ENCODE peak calls at places on chromosomes 16 and 17, in five cellular contexts. O is DND-41, C is GM23338, W is sigmoid colon, A is aorta. Q is an unnamed sample. For H3K27me3, the result is how much of the 10 kb centered on the place peaks cover.

GRCh38 chr16:354286-354881 is 1.9 kb upstream of the AXIN1 start:
- DNase-seq in O (no peak), C (no peak), A (no peak), W (peak), Q (no peak)

GRCh38 chr17:62790554-62790953 is 17.6 kb downstream of the MARCHF10 start:
- DNase-seq in W (no peak), A (no peak), O (no peak), C (no peak), Q (no peak)

GRCh38 chr16:11094838-11095565 is 150.6 kb downstream of the CLEC16A start:
- DNase-seq in O (no peak), C (no peak), A (no peak), W (no peak), Q (no peak)

GRCh38 chr16:66414891-66415290 is 12.2 kb upstream of the BEAN1 start:
- DNase-seq in A (no peak), O (no peak), C (no peak), W (no peak), Q (no peak)

GRCh38 chr17:39763046-39763800 is 25.5 kb downstream of the GRB7 start:
- DNase-seq in C (no peak), A (no peak), O (no peak), W (no peak), Q (no peak)

GRCh38 chr17:81722184-81723120 is 10.4 kb downstream of the SLC25A10 start:
- DNase-seq in C (no peak), A (peak), W (peak), O (no peak), Q (peak)

GRCh38 chr16:53609536-53609935 is 94.1 kb downstream of the RPGRIP1L start:
- DNase-seq in O (no peak), A (no peak), C (no peak), W (no peak), Q (no peak)

GRCh38 chr17:61312406-61313295 is 87.0 kb upstream of the TBX2 start:
- DNase-seq in W (no peak), O (no peak), A (no peak), C (no peak), Q (no peak)

GRCh38 chr17:76734080-76734840 is 2.9 kb downstream of the SRSF2 start:
- DNase-seq in W (no peak), C (no peak), O (peak), A (no peak), Q (no peak)

GRCh38 chr17:2094891-2095535 is 40.1 kb downstream of the HIC1 start:
- DNase-seq in C (peak), A (peak), O (no peak), W (peak), Q (no peak)

GRCh38 chr17:35621768-35622167 is 34.6 kb downstream of the AP2B1 start:
- DNase-seq in A (no peak), O (no peak), W (no peak), C (no peak), Q (no peak)

GRCh38 chr17:29215717-29216116 is 30.9 kb upstream of the CRYBA1 start:
- DNase-seq in C (no peak), O (no peak), W (no peak), A (no peak), Q (no peak)

GRCh38 chr16:4309102-4309832 is 6.6 kb upstream of the GLIS2 start:
- DNase-seq in A (no peak), O (no peak), W (no peak), C (no peak), Q (no peak)

GRCh38 chr16:65884018-65884417 is 482.5 kb upstream of the CDH5 start:
- DNase-seq in C (no peak), O (no peak), W (no peak), A (no peak), Q (no peak)

GRCh38 chr17:7512824-7513540 is 28.8 kb downstream of the POLR2A start:
- DNase-seq in C (no peak), A (no peak), O (no peak), W (no peak), Q (no peak)

GRCh38 chr17:56679767-56680422 is 86.4 kb downstream of the NOG start:
- DNase-seq in O (peak), A (no peak), C (no peak), W (no peak), Q (no peak)

GRCh38 chr16:8670014-8670560 is 4.3 kb upstream of the ABAT start:
- DNase-seq in O (no peak), W (no peak), A (no peak), C (no peak), Q (no peak)

GRCh38 chr16:84845496-84846002 is 25.8 kb downstream of the CRISPLD2 start:
- DNase-seq in A (no peak), C (no peak), O (no peak), W (no peak), Q (no peak)

GRCh38 chr17:72421128-72422092 is 300.6 kb downstream of the SOX9 start:
- DNase-seq in A (no peak), W (no peak), C (no peak), O (peak), Q (no peak)

GRCh38 chr16:4936991-4937781 is at the start of gene PPL:
- DNase-seq in O (no peak), C (peak), W (peak), A (no peak), Q (peak)

GRCh38 chr17:81832608-81833159 is 407 bp downstream of the MCRIP1 start:
- DNase-seq in W (no peak), A (no peak), O (peak), C (peak), Q (peak)

GRCh38 chr16:3807425-3808123 is 72.9 kb downstream of the CREBBP start:
- DNase-seq in A (no peak), C (no peak), W (no peak), O (no peak), Q (no peak)

GRCh38 chr17:30155389-30155788 is 38.8 kb downstream of the NSRP1 start:
- DNase-seq in W (no peak), O (no peak), A (no peak), C (no peak), Q (no peak)

GRCh38 chr16:1913327-1914083 is 4.7 kb downstream of the HS3ST6 start:
- DNase-seq in O (no peak), A (peak), C (no peak), W (no peak), Q (no peak)

GRCh38 chr16:10820546-10820945 is 2.0 kb upstream of the TVP23A start:
- DNase-seq in C (no peak), W (no peak), A (no peak), O (no peak), Q (no peak)

GRCh38 chr17:47218896-47219430 is 9.8 kb downstream of the MYL4 start:
- DNase-seq in O (peak), C (no peak), W (no peak), A (no peak), Q (peak)

GRCh38 chr16:72823961-72824490 is 223.9 kb downstream of the ZFHX3 start:
- DNase-seq in C (no peak), A (no peak), W (no peak), O (no peak), Q (no peak)

GRCh38 chr17:57379237-57380054 is 123.1 kb downstream of the MSI2 start:
- DNase-seq in C (peak), W (no peak), A (no peak), O (no peak), Q (peak)

GRCh38 chr16:2236362-2237075 is at the start of gene DNASE1L2:
- DNase-seq in O (no peak), W (peak), C (peak), A (no peak), Q (no peak)

GRCh38 chr16:47519543-47519942 is 58.4 kb downstream of the PHKB start:
- DNase-seq in A (no peak), O (no peak), W (no peak), C (no peak), Q (no peak)

GRCh38 chr16:47753620-47754019 is 292.5 kb downstream of the PHKB start:
- DNase-seq in O (no peak), C (no peak), A (no peak), W (no peak), Q (no peak)

GRCh38 chr16:25035494-25036405 is 20.6 kb upstream of the ARHGAP17 start:
- DNase-seq in W (no peak), A (no peak), O (no peak), C (no peak), Q (no peak)

GRCh38 chr16:85878875-85879274 is 20.1 kb upstream of the IRF8 start:
- DNase-seq in O (no peak), W (no peak), C (peak), A (no peak), Q (no peak)

GRCh38 chr16:69187891-69188451 is 1.0 kb downstream of the SNTB2 start:
- DNase-seq in A (no peak), W (peak), C (peak), O (peak), Q (peak)

GRCh38 chr17:43028221-43028861 is 3.3 kb downstream of the RND2 start:
- DNase-seq in A (no peak), C (no peak), O (no peak), W (no peak), Q (no peak)

GRCh38 chr17:70622382-70623260 is 453.3 kb downstream of the KCNJ2 start:
- DNase-seq in C (peak), W (peak), O (peak), A (no peak), Q (peak)

GRCh38 chr16:89033796-89034572 is 57.0 kb upstream of the CBFA2T3 start:
- DNase-seq in C (no peak), W (no peak), A (peak), O (no peak), Q (no peak)

GRCh38 chr17:233473-233941 is 52.1 kb upstream of the DOC2B start:
- DNase-seq in W (peak), A (peak), C (no peak), O (no peak), Q (no peak)

GRCh38 chr17:230371-230770 is 48.9 kb upstream of the DOC2B start:
- DNase-seq in W (peak), A (peak), O (no peak), C (no peak), Q (no peak)

GRCh38 chr17:231191-231965 is 49.9 kb upstream of the DOC2B start:
- DNase-seq in O (no peak), A (peak), C (no peak), W (peak), Q (no peak)

GRCh38 chr17:234163-235047 is 53.0 kb upstream of the DOC2B start:
- DNase-seq in C (no peak), A (peak), W (peak), O (no peak), Q (no peak)

GRCh38 chr17:231966-232807 is 50.7 kb upstream of the DOC2B start:
- DNase-seq in C (no peak), W (peak), A (peak), O (no peak), Q (no peak)
- H3K27me3 ChIP-seq in C (under half), W (under half), A (under half), O (under half), Q (under half)

DNA sequence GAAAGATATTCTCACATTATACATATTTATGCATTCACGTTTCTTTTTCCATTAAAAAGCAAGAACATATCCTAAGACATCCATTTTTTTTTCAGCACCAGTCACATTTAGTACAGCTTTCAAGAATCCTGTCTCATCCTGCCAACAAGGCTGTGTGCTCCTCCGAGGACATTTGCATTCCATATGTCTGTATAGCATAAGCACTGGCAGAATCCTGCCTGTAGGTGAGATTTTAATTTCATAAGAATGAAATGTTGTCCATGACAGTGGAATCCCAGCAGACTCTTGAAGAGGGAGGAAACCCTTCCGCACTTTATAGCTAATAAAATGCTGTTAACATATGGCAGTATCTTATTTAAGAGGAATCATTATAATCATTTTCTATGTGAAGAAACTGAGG is 2.9 kb upstream of the PMP22 start:
- DNase-seq in O (no peak), W (no peak), C (no peak), A (no peak), Q (no peak)
- H3K27me3 ChIP-seq in O (under half), W (under half), C (under half), A (under half), Q (under half)

GRCh38 chr17:19833914-19834313 is 33.8 kb downstream of the ULK2 start:
- DNase-seq in O (no peak), A (no peak), C (no peak), W (no peak), Q (no peak)

GRCh38 chr17:19830061-19830460 is 37.7 kb downstream of the ULK2 start:
- DNase-seq in W (no peak), A (no peak), C (no peak), O (no peak), Q (no peak)
- H3K27me3 ChIP-seq in W (under half), A (under half), C (under half), O (under half), Q (under half)

DNA sequence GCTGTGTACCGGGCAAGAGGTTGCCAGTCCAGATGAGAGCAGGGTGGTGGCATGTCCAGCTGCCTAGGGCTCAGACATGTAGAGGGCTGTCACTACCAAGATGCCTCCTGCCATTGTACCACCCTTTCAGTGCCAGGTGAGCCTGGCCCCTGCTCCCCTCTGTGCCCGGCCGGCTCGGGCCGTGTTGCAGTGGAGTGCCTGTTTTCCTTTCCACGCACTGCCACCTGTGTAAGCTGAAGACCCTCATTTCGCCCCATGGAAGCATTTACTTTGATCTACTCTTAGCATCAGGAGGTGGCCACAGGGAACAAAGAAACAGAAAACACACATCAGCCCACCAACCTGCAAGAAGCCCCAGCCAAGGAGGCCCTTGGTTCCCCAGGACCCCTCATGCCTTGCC is 4.6 kb upstream of the RBFOX3 start:
- DNase-seq in A (peak), C (no peak), O (no peak), W (peak), Q (no peak)
- H3K27me3 ChIP-seq in A (under half), C (under half), O (under half), W (under half), Q (half or more)

GRCh38 chr17:44774271-44775135 is 15.7 kb downstream of the ADAM11 start:
- DNase-seq in O (peak), W (peak), C (peak), A (peak), Q (peak)

GRCh38 chr17:44773140-44773539 is 14.4 kb downstream of the ADAM11 start:
- DNase-seq in O (no peak), W (no peak), A (no peak), C (no peak), Q (no peak)

GRCh38 chr17:44776628-44777393 is 18.0 kb downstream of the ADAM11 start:
- DNase-seq in W (no peak), C (no peak), A (no peak), O (no peak), Q (no peak)

GRCh38 chr17:44775838-44776621 is 17.2 kb downstream of the ADAM11 start:
- DNase-seq in C (no peak), A (no peak), W (no peak), O (no peak), Q (peak)

DNA sequence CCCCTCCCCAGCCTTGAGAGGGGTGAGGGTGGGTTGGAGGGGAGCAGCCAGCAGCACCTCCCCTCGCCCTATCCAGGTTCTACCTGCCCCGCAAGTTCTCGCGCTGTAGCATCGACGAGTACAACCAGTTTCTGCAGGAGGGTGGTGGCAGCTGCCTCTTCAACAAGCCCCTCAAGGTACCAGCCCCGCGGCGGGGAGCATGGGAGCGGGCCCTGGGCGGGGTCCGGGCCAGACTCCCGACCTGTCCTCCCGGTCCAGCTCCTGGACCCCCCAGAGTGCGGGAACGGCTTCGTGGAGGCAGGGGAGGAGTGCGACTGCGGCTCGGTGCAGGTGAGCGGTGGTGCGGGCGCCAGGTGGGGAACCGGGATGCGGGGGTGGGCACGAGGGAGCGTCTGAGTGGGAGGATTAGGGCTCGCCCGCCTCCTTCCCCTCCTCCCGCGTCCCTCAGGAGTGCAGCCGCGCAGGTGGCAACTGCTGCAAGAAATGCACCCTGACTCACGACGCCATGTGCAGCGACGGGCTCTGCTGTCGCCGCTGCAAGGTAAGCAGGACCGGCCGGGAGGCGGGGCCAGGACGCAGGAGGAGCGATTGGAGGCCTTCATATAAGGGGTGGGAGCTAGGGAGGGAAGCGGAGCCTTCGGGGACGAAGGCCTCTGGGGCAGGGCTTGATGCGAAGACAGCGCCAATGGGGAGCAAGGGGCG is 16.5 kb downstream of the ADAM11 start:
- DNase-seq in C (peak), A (peak), O (peak), W (peak), Q (no peak)
- H3K27me3 ChIP-seq in C (under half), A (under half), O (under half), W (under half), Q (under half)

GRCh38 chr16:50551243-50551642 is 3.0 kb downstream of the NKD1 start:
- DNase-seq in C (no peak), W (no peak), A (peak), O (no peak), Q (no peak)

GRCh38 chr16:50550035-50550434 is 1.8 kb downstream of the NKD1 start:
- DNase-seq in A (no peak), W (peak), C (no peak), O (no peak), Q (no peak)

GRCh38 chr16:50548659-50549560 is 714 bp downstream of the NKD1 start:
- DNase-seq in O (no peak), W (peak), C (peak), A (peak), Q (no peak)

GRCh38 chr16:50547944-50548658 is at the start of gene NKD1:
- DNase-seq in W (peak), A (peak), O (peak), C (peak), Q (peak)

DNA sequence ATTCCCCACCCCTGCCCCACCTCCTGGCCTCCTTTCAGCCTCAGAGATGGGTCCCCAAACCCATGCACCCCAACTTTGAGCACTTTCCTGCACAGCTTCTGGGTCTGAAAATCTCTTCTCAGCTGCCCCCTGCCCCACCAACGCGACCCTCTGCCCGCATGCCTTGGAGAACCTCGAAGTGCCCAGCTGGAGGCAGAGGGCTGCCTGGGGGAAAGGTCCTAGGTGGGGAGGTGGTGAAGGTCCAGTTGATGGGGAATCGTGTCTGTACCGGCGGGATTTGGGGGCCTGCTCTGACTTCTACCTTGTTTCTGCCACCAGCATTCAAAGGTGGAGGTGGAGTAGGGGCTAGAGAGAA is 1.3 kb downstream of the NKD1 start:
- DNase-seq in C (no peak), W (no peak), O (no peak), A (no peak), Q (no peak)
- H3K27me3 ChIP-seq in C (under half), W (under half), O (half or more), A (under half), Q (under half)

GRCh38 chr17:4026255-4026654 is 62.0 kb upstream of the ATP2A3 start:
- DNase-seq in O (no peak), C (no peak), A (no peak), W (no peak), Q (no peak)
- H3K27me3 ChIP-seq in O (under half), C (under half), A (under half), W (under half), Q (under half)

GRCh38 chr16:13234999-13235398 is 333.6 kb downstream of the SHISA9 start:
- DNase-seq in O (no peak), W (no peak), C (no peak), A (no peak), Q (no peak)
- H3K27me3 ChIP-seq in O (under half), W (under half), C (under half), A (under half), Q (under half)

DNA sequence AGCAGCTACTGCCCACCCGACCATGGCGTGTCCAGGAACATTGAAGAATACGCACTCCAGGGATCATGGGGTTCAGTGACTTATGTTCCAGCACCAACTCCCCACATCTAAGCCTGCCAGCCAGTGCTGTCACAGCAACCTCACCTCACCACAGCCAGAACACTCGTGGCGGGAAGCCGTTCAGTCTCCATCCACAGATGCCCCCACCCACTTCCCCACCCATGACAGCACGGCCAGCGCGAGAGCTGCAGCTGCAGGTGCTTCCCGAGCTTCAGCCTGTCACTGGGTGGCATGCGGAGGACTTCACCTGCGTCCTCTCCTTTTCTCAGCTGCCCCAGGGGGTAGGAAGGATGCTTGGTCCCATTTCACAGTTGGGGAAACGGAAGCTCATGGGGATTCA is 50.3 kb downstream of the RBFOX3 start:
- DNase-seq in O (no peak), W (peak), A (peak), C (no peak), Q (no peak)
- H3K27me3 ChIP-seq in O (under half), W (under half), A (under half), C (under half), Q (under half)

Q was measured in K562.